ENCODE peak calls at places on chromosomes 16 and 17, in ten cellular contexts. W is activated naive CD4-positive, alpha-beta T cell; R is NCI-H1105; Z is cerebellar nuclear complex; C is T47D; I is ecto neural progenitor cell; S is activated CD8-positive, alpha-beta T cell treated with anti-CD3 and anti-CD28 coated beads for 36 hours; Y is HEK293T; G is colonic mucosa; T is kidney tubule cell. N is an unnamed sample.

GRCh38 chr16:80931985-80932720 is 74.5 kb downstream of the CMC2 start:
- DNase-seq in Z (peak; percentile 32), S (peak; percentile 30), G (peak; percentile 53), C (peak; percentile 74), T (no peak), I (peak; percentile 70), W (no peak), R (no peak), Y (no peak), N (peak; percentile 53)

GRCh38 chr16:84348386-84348785 is 20.0 kb upstream of the ATP2C2 start:
- DNase-seq in T (no peak), Z (no peak), I (no peak), G (no peak), S (no peak), R (no peak), C (no peak), W (no peak), Y (no peak), N (no peak)

GRCh38 chr17:4474093-4474492 is 24.6 kb upstream of the SPNS2 start:
- DNase-seq in I (no peak), T (no peak), S (no peak), W (no peak), Y (no peak), Z (peak; percentile 66), C (no peak), G (no peak), R (no peak), N (no peak)

GRCh38 chr17:11308550-11308949 is 67.5 kb downstream of the SHISA6 start:
- DNase-seq in Y (no peak), S (no peak), T (no peak), I (peak; percentile 36), C (no peak), G (no peak), R (no peak), Z (no peak), W (no peak), N (no peak)

GRCh38 chr17:38601539-38602351 is 4.0 kb downstream of the SRCIN1 start:
- DNase-seq in G (peak; percentile 86), S (peak; percentile 21), W (no peak), C (no peak), I (peak; percentile 80), T (peak; percentile 10), Y (no peak), Z (no peak), R (peak; percentile 66), N (no peak)

GRCh38 chr17:74695629-74696028 is 17.1 kb downstream of the CD300LF start:
- DNase-seq in R (no peak), I (no peak), G (no peak), S (no peak), T (no peak), Y (no peak), C (no peak), Z (no peak), W (no peak), N (no peak)

GRCh38 chr16:30184430-30185140 is 1.2 kb downstream of the CORO1A start:
- DNase-seq in G (peak; percentile 49), Z (no peak), R (peak; percentile 53), W (no peak), I (no peak), T (peak; percentile 22), C (no peak), S (peak; percentile 64), Y (peak; percentile 19), N (peak; percentile 76)

GRCh38 chr17:81930142-81931125 is 2.9 kb upstream of the MAFG start:
- DNase-seq in T (peak; percentile 11), S (peak; percentile 53), R (no peak), G (peak; percentile 51), Y (no peak), C (no peak), I (no peak), W (no peak), Z (no peak), N (no peak)

GRCh38 chr16:85366031-85366763 is 246.9 kb upstream of the GSE1 start:
- DNase-seq in C (no peak), Z (no peak), G (no peak), Y (no peak), S (no peak), R (peak; percentile 54), W (no peak), T (no peak), I (no peak), N (no peak)

GRCh38 chr16:87465306-87465705 is 27.5 kb downstream of the ZCCHC14 start:
- DNase-seq in S (peak; percentile 33), Z (no peak), T (peak; percentile 63), W (no peak), G (peak; percentile 75), C (no peak), Y (no peak), R (no peak), I (no peak), N (peak; percentile 83)

GRCh38 chr17:20234266-20234665 is 225.1 kb downstream of the SPECC1 start:
- DNase-seq in G (no peak), Y (no peak), Z (no peak), T (no peak), S (peak; percentile 86), I (no peak), W (no peak), C (no peak), R (no peak), N (no peak)

GRCh38 chr17:81929253-81930141 is 2.0 kb upstream of the MAFG start:
- DNase-seq in Y (no peak), Z (no peak), I (no peak), W (no peak), T (no peak), S (no peak), R (no peak), G (no peak), C (no peak), N (no peak)

GRCh38 chr17:8173056-8173870 is 2.9 kb downstream of the TMEM107 start:
- DNase-seq in Z (peak; percentile 90), T (peak; percentile 99), S (peak; percentile 96), Y (peak; percentile 79), R (peak; percentile 95), W (peak; percentile 22), I (peak; percentile 86), G (peak; percentile 85), C (no peak), N (peak; percentile 94)

GRCh38 chr16:22625948-22626347 is 115.3 kb downstream of the NPIPB5 start:
- DNase-seq in G (no peak), I (no peak), Y (no peak), R (no peak), S (no peak), T (no peak), Z (no peak), C (no peak), W (no peak), N (no peak)

GRCh38 chr17:4142107-4142900 is 526 bp downstream of the ZZEF1 start:
- DNase-seq in R (no peak), Z (no peak), W (peak; percentile 30), C (no peak), T (peak; percentile 35), G (peak; percentile 46), Y (peak; percentile 44), S (peak; percentile 44), I (no peak), N (peak; percentile 45)

GRCh38 chr17:39641883-39642282 is 4.9 kb downstream of the STARD3 start:
- DNase-seq in I (no peak), Y (no peak), S (no peak), G (no peak), R (no peak), T (no peak), W (no peak), C (no peak), Z (no peak), N (no peak)

GRCh38 chr16:14497245-14498082 is 132.6 kb downstream of the PARN start:
- DNase-seq in I (no peak), C (no peak), G (no peak), W (no peak), S (no peak), Y (no peak), Z (no peak), T (no peak), R (no peak), N (no peak)

GRCh38 chr16:69193860-69194259 is 6.9 kb downstream of the SNTB2 start:
- DNase-seq in C (no peak), T (no peak), S (no peak), R (no peak), Y (no peak), I (no peak), W (no peak), G (no peak), Z (no peak), N (no peak)

GRCh38 chr17:75697651-75698291 is 23.5 kb upstream of the ITGB4 start:
- DNase-seq in Y (no peak), W (no peak), I (no peak), S (no peak), C (no peak), Z (no peak), G (peak; percentile 57), T (no peak), R (no peak), N (no peak)

GRCh38 chr17:2090804-2091534 is 36.1 kb downstream of the HIC1 start:
- DNase-seq in C (no peak), S (no peak), G (peak; percentile 49), R (no peak), Y (peak; percentile 58), T (peak; percentile 85), Z (no peak), I (peak; percentile 67), W (no peak), N (peak; percentile 11)

GRCh38 chr16:1688807-1689560 is 10.9 kb downstream of the JPT2 start:
- DNase-seq in C (peak; percentile 62), S (no peak), I (no peak), G (no peak), T (peak; percentile 98), W (no peak), R (no peak), Y (no peak), Z (no peak), N (no peak)

GRCh38 chr17:62681939-62682381 is 54.5 kb downstream of the MRC2 start:
- DNase-seq in Z (no peak), Y (no peak), S (no peak), W (no peak), R (no peak), I (no peak), T (no peak), C (no peak), G (no peak), N (no peak)

GRCh38 chr17:72171703-72172670 is 51.2 kb downstream of the SOX9 start:
- DNase-seq in C (no peak), I (no peak), W (no peak), R (no peak), Z (no peak), T (no peak), Y (no peak), G (no peak), S (no peak), N (no peak)

GRCh38 chr17:20066253-20066652 is 57.1 kb downstream of the SPECC1 start:
- DNase-seq in I (no peak), T (peak; percentile 95), G (no peak), W (no peak), Z (no peak), Y (no peak), R (no peak), S (no peak), C (no peak), N (no peak)

GRCh38 chr16:4372578-4373355 is 1.1 kb downstream of the VASN start:
- DNase-seq in T (peak; percentile 68), I (no peak), Z (no peak), Y (no peak), S (no peak), C (no peak), W (no peak), G (peak; percentile 41), R (peak; percentile 45), N (peak; percentile 73)

GRCh38 chr16:53745753-53746258 is 41.9 kb downstream of the FTO start:
- DNase-seq in Y (peak; percentile 25), R (no peak), I (no peak), S (no peak), C (no peak), G (no peak), W (no peak), Z (no peak), T (peak; percentile 93), N (no peak)

N was measured in NB4.